ENCODE peak calls at places on chromosomes 6 and 20, in four cellular contexts. One of them, this sample, is unnamed.

GRCh38 chr6:96926425-96926824 is 1.9 kb downstream of the KLHL32 start:
- DNase-seq in endothelial cell of umbilical vein: no peak
- DNase-seq in iPS DF 6.9: no peak
- DNase-seq in activated T-cell treated with anti-CD3 and anti-CD28 coated beads for 1 hour: no peak
- DNase-seq in this sample: no peak

GRCh38 chr6:39100358-39100757 is 14.6 kb downstream of the SAYSD1 start:
- DNase-seq in activated T-cell treated with anti-CD3 and anti-CD28 coated beads for 1 hour: no peak
- DNase-seq in endothelial cell of umbilical vein: no peak
- DNase-seq in iPS DF 6.9: no peak
- DNase-seq in this sample: no peak

GRCh38 chr6:107488174-107488874 is 1.6 kb upstream of the SOBP start:
- DNase-seq in activated T-cell treated with anti-CD3 and anti-CD28 coated beads for 1 hour: no peak
- DNase-seq in endothelial cell of umbilical vein: no peak
- DNase-seq in iPS DF 6.9: no peak
- DNase-seq in this sample: no peak

GRCh38 chr6:163670283-163670682 is 255.8 kb downstream of the QKI start:
- DNase-seq in activated T-cell treated with anti-CD3 and anti-CD28 coated beads for 1 hour: no peak
- DNase-seq in iPS DF 6.9: no peak
- DNase-seq in endothelial cell of umbilical vein: no peak
- DNase-seq in this sample: no peak

GRCh38 chr20:34952676-34953075 is 2.9 kb downstream of the GSS start:
- DNase-seq in iPS DF 6.9: no peak
- DNase-seq in activated T-cell treated with anti-CD3 and anti-CD28 coated beads for 1 hour: no peak
- DNase-seq in endothelial cell of umbilical vein: no peak
- DNase-seq in this sample: no peak

GRCh38 chr20:45039470-45039811 is 61.5 kb downstream of the KCNS1 start:
- DNase-seq in activated T-cell treated with anti-CD3 and anti-CD28 coated beads for 1 hour: no peak
- DNase-seq in endothelial cell of umbilical vein: no peak
- DNase-seq in iPS DF 6.9: no peak
- DNase-seq in this sample: no peak

GRCh38 chr6:156348376-156348775 is 428.8 kb upstream of the ARID1B start:
- DNase-seq in endothelial cell of umbilical vein: peak; percentile 86
- DNase-seq in activated T-cell treated with anti-CD3 and anti-CD28 coated beads for 1 hour: no peak
- DNase-seq in iPS DF 6.9: no peak
- DNase-seq in this sample: no peak

GRCh38 chr6:30399390-30400058 is 54.6 kb downstream of the RPP21 start:
- DNase-seq in iPS DF 6.9: no peak
- DNase-seq in endothelial cell of umbilical vein: no peak
- DNase-seq in activated T-cell treated with anti-CD3 and anti-CD28 coated beads for 1 hour: no peak
- DNase-seq in this sample: no peak

GRCh38 chr6:29887819-29888581 is 54.3 kb upstream of the HLA-A start:
- DNase-seq in endothelial cell of umbilical vein: peak; percentile 10
- DNase-seq in activated T-cell treated with anti-CD3 and anti-CD28 coated beads for 1 hour: peak; percentile 80
- DNase-seq in iPS DF 6.9: no peak
- DNase-seq in this sample: no peak

GRCh38 chr6:3139090-3139903 is 18.0 kb downstream of the TUBB2A start:
- DNase-seq in iPS DF 6.9: no peak
- DNase-seq in activated T-cell treated with anti-CD3 and anti-CD28 coated beads for 1 hour: no peak
- DNase-seq in endothelial cell of umbilical vein: no peak
- DNase-seq in this sample: no peak

GRCh38 chr6:145508107-145508506 is 227.2 kb downstream of the EPM2A start:
- DNase-seq in activated T-cell treated with anti-CD3 and anti-CD28 coated beads for 1 hour: no peak
- DNase-seq in endothelial cell of umbilical vein: peak; percentile 11
- DNase-seq in iPS DF 6.9: no peak
- DNase-seq in this sample: no peak

GRCh38 chr20:24866008-24866407 is 83.1 kb upstream of the CST7 start:
- DNase-seq in endothelial cell of umbilical vein: no peak
- DNase-seq in activated T-cell treated with anti-CD3 and anti-CD28 coated beads for 1 hour: no peak
- DNase-seq in iPS DF 6.9: no peak
- DNase-seq in this sample: no peak

GRCh38 chr6:140768133-140768532 is 1364.6 kb upstream of the GJE1 start:
- DNase-seq in activated T-cell treated with anti-CD3 and anti-CD28 coated beads for 1 hour: no peak
- DNase-seq in iPS DF 6.9: no peak
- DNase-seq in endothelial cell of umbilical vein: no peak
- DNase-seq in this sample: no peak

GRCh38 chr6:87705070-87705691 is 3.1 kb upstream of the AKIRIN2 start:
- DNase-seq in iPS DF 6.9: no peak
- DNase-seq in activated T-cell treated with anti-CD3 and anti-CD28 coated beads for 1 hour: no peak
- DNase-seq in endothelial cell of umbilical vein: no peak
- DNase-seq in this sample: no peak

GRCh38 chr20:1449370-1449769 is 17.3 kb downstream of the NSFL1C start:
- DNase-seq in endothelial cell of umbilical vein: no peak
- DNase-seq in iPS DF 6.9: no peak
- DNase-seq in activated T-cell treated with anti-CD3 and anti-CD28 coated beads for 1 hour: no peak
- DNase-seq in this sample: no peak

GRCh38 chr6:129525055-129525454 is 184.9 kb downstream of the ARHGAP18 start:
- DNase-seq in endothelial cell of umbilical vein: no peak
- DNase-seq in iPS DF 6.9: no peak
- DNase-seq in activated T-cell treated with anti-CD3 and anti-CD28 coated beads for 1 hour: no peak
- DNase-seq in this sample: no peak

GRCh38 chr6:34195726-34196115 is 41.0 kb upstream of the HMGA1 start:
- DNase-seq in endothelial cell of umbilical vein: no peak
- DNase-seq in iPS DF 6.9: no peak
- DNase-seq in activated T-cell treated with anti-CD3 and anti-CD28 coated beads for 1 hour: no peak
- DNase-seq in this sample: no peak

GRCh38 chr6:79277109-79277508 is 42.6 kb upstream of the HMGN3 start:
- DNase-seq in iPS DF 6.9: no peak
- DNase-seq in endothelial cell of umbilical vein: peak; percentile 27
- DNase-seq in activated T-cell treated with anti-CD3 and anti-CD28 coated beads for 1 hour: no peak
- DNase-seq in this sample: no peak

GRCh38 chr20:8306916-8307315 is 174.8 kb downstream of the PLCB1 start:
- DNase-seq in iPS DF 6.9: no peak
- DNase-seq in endothelial cell of umbilical vein: no peak
- DNase-seq in activated T-cell treated with anti-CD3 and anti-CD28 coated beads for 1 hour: no peak
- DNase-seq in this sample: no peak

GRCh38 chr20:35059612-35060011 is 33.0 kb downstream of the TRPC4AP start:
- DNase-seq in endothelial cell of umbilical vein: no peak
- DNase-seq in iPS DF 6.9: no peak
- DNase-seq in activated T-cell treated with anti-CD3 and anti-CD28 coated beads for 1 hour: no peak
- DNase-seq in this sample: no peak

GRCh38 chr20:51022803-51023616 is at the start of gene KCNG1:
- DNase-seq in activated T-cell treated with anti-CD3 and anti-CD28 coated beads for 1 hour: peak; percentile 2
- DNase-seq in iPS DF 6.9: no peak
- DNase-seq in endothelial cell of umbilical vein: peak; percentile 57
- DNase-seq in this sample: no peak

GRCh38 chr6:151391021-151391470 is 313 bp downstream of the ZBTB2 start:
- DNase-seq in activated T-cell treated with anti-CD3 and anti-CD28 coated beads for 1 hour: peak; percentile 73
- DNase-seq in endothelial cell of umbilical vein: peak; percentile 62
- DNase-seq in iPS DF 6.9: no peak
- DNase-seq in this sample: no peak

GRCh38 chr6:122696079-122696478 is 83.4 kb upstream of the FABP7 start:
- DNase-seq in endothelial cell of umbilical vein: peak; percentile 79
- DNase-seq in iPS DF 6.9: no peak
- DNase-seq in activated T-cell treated with anti-CD3 and anti-CD28 coated beads for 1 hour: no peak
- DNase-seq in this sample: no peak